ENCODE peak calls at places on chromosomes 11 and 22, in seven cellular contexts. I is glutamatergic neuron; E is lower lobe of right lung; B is CD4-positive, alpha-beta T cell; Q is WTC11; R is A549; P is cardiac fibroblast. U is an unnamed sample.

GRCh38 chr11:103067118-103067517 is 24.8 kb downstream of the DCUN1D5 start:
- DNase-seq in I (no peak), E (no peak), B (no peak), Q (no peak), R (no peak), P (no peak), U (no peak)

GRCh38 chr11:117570701-117571100 is 226.3 kb downstream of the DSCAML1 start:
- DNase-seq in I (no peak), E (no peak), B (no peak), Q (no peak), R (no peak), P (no peak), U (no peak)

GRCh38 chr11:76626266-76626665 is 44.3 kb downstream of the LRRC32 start:
- DNase-seq in I (no peak), E (no peak), B (no peak), Q (no peak), R (no peak), P (no peak), U (no peak)

GRCh38 chr22:23503736-23504440 is 76.2 kb downstream of the IGLL1 start:
- DNase-seq in I (no peak), E (peak), B (no peak), Q (no peak), R (no peak), P (no peak), U (no peak)

GRCh38 chr11:58575377-58576020 is at the start of gene LPXN:
- DNase-seq in I (no peak), E (no peak), B (peak), Q (no peak), R (no peak), P (peak), U (no peak)

GRCh38 chr22:22692707-22693530 is 48.5 kb downstream of the GGTLC2 start:
- DNase-seq in I (peak), E (no peak), B (peak), Q (peak), R (peak), P (peak), U (no peak)

GRCh38 chr22:29753808-29754657 is 12.8 kb downstream of the ZMAT5 start:
- DNase-seq in I (no peak), E (no peak), B (no peak), Q (no peak), R (no peak), P (no peak), U (no peak)

GRCh38 chr11:89235976-89236375 is 58.3 kb downstream of the TYR start:
- DNase-seq in I (no peak), E (no peak), B (no peak), Q (no peak), R (no peak), P (no peak), U (no peak)

GRCh38 chr11:67636962-67637361 is 2.6 kb downstream of the TBX10 start:
- DNase-seq in I (no peak), E (no peak), B (no peak), Q (no peak), R (no peak), P (no peak), U (no peak)

GRCh38 chr11:57568330-57568766 is 876 bp upstream of the UBE2L6 start:
- DNase-seq in I (no peak), E (no peak), B (peak), Q (no peak), R (no peak), P (peak), U (peak)

GRCh38 chr11:102367364-102367763 is 20.4 kb downstream of the BIRC2 start:
- DNase-seq in I (no peak), E (no peak), B (no peak), Q (no peak), R (peak), P (peak), U (no peak)

GRCh38 chr11:7551571-7551970 is 37.8 kb downstream of the PPFIBP2 start:
- DNase-seq in I (no peak), E (no peak), B (no peak), Q (no peak), R (no peak), P (peak), U (no peak)

GRCh38 chr11:127074151-127074761 is 73.7 kb upstream of the KIRREL3 start:
- DNase-seq in I (peak), E (no peak), B (no peak), Q (peak), R (peak), P (peak), U (no peak)

GRCh38 chr22:24225044-24225601 is 19.8 kb downstream of the GGT5 start:
- DNase-seq in I (no peak), E (no peak), B (no peak), Q (no peak), R (no peak), P (no peak), U (no peak)

DNA sequence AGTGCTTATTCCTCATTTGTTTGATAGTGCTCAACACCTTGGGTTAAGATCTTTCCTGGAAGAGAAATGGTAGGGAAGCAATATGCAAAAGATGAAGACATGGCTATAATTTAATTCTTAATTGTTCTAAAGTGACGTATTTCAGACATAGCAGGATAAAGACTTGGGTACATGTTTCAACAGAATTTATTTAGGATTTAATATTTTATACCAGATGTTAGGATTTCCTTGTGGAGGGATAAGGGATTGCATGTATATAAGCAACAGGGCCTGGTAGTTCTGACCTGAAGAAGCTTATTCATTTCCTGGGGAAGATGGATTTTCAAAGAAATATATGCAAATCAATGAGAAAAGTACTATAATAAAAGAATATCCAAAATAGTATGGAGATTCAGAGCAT is 163.8 kb downstream of the FAT3 start:
- DNase-seq in I (no peak), E (no peak), B (no peak), Q (no peak), R (peak), P (peak), U (no peak)
- TF ChIP-seq CTCF in I (peak), E (no peak), B (no peak), Q (peak), R (no peak), P (peak), U (peak)

GRCh38 chr11:74487875-74488274 is 5.6 kb downstream of the LIPT2 start:
- DNase-seq in I (no peak), E (no peak), B (no peak), Q (peak), R (no peak), P (peak), U (no peak)
- TF ChIP-seq CTCF in I (no peak), E (no peak), B (no peak), Q (no peak), R (peak), P (peak), U (peak)

GRCh38 chr11:79060081-79060480 is 380.7 kb downstream of the TENM4 start:
- DNase-seq in I (no peak), E (no peak), B (no peak), Q (no peak), R (no peak), P (no peak), U (no peak)

GRCh38 chr11:79060534-79060933 is 380.3 kb downstream of the TENM4 start:
- DNase-seq in I (no peak), E (no peak), B (no peak), Q (no peak), R (no peak), P (peak), U (no peak)

GRCh38 chr11:79066456-79067354 is 374.1 kb downstream of the TENM4 start:
- DNase-seq in I (no peak), E (no peak), B (no peak), Q (no peak), R (no peak), P (no peak), U (no peak)

GRCh38 chr11:79059171-79059570 is 381.7 kb downstream of the TENM4 start:
- DNase-seq in I (no peak), E (no peak), B (no peak), Q (no peak), R (no peak), P (no peak), U (no peak)

DNA sequence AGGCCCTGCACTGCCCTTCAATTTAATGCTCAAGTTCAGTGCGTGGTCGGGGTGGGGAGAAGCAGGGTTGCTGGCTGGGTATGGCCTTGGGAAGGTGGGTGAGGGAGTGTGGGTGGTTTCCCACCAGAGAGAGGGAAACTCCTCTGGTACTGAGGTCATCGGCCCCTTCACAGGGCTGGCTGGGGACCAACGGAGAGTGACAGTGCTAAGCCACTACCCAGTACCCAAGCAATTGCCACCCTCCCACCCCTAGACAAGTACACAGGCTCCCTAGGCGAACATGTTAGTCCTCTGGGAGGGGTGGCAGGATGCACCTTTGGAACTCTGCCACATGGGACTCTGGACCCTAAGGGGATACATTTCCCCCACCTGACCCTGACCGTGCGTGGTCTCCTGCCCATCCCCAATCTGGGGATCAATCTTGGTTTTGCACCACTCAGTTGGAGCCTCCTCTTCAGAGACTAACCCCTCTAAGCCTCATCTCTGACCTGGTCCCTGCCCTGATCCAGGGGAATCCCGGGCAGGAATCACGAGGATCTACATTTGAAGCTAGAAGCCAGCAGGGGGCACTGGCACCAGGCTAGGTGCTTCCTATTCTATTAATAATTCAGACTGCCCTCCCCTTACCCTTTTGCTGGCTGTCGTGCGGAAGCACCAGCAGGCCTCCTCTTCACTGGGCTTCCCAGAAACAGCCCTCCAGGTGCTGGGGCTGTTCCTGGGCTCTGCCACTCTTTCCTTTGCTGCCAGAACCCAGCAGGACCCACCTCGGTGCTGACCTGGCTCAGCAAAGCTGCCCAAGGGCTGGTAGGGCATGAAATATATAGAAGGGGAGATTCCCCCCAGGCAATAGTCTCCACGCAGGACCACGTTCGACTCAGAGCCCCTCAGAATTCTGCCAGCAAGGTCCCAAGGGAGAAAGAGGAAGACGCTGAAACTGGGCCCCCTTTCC is 377.7 kb downstream of the TENM4 start:
- DNase-seq in I (peak), E (no peak), B (no peak), Q (peak), R (peak), P (peak), U (peak)
- TF ChIP-seq CTCF in I (peak), E (peak), B (no peak), Q (no peak), R (peak), P (peak), U (peak)

DNA sequence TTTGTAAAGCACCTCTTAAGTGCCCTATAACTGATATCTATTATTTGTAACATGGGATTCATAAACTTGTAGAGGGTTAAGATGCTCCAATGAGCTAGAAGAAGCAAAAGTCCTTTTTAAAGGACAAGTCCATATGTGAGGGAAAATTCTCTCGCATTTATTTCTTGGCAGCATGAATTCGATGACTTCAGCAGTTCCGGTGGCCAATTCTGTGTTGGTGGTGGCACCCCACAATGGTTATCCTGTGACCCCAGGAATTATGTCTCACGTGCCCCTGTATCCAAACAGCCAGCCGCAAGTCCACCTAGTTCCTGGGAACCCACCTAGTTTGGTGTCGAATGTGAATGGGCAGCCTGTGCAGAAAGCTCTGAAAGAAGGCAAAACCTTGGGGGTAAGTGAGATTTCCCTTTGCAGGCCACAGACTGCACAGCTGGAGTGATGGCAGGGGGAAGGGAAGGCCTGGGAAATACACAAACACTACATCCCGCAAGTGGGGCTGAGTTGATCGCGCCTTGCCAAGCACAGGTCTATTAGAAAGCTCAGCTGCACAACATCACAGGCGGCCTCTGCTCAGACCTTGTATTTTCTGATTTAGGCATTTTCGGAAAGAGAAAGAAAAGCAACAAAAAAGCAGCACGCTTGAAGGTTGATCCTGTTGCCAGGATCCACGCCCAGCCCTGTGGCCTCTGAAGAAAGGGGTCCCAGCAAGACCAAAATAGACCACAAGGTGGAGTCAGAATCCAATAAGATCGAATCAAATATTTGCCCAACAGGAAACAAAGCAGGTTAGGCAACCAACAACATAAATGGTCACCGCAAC is 1.5 kb downstream of the MS4A8 start:
- DNase-seq in I (peak), E (no peak), B (no peak), Q (peak), R (peak), P (peak), U (peak)
- TF ChIP-seq CTCF in I (peak), E (peak), B (no peak), Q (peak), R (peak), P (peak), U (peak)

GRCh38 chr22:19802001-19802880 is 41.7 kb downstream of the TBX1 start:
- DNase-seq in I (peak), E (peak), B (no peak), Q (no peak), R (no peak), P (no peak), U (no peak)

GRCh38 chr22:19799322-19800190 is 39.0 kb downstream of the TBX1 start:
- DNase-seq in I (peak), E (peak), B (no peak), Q (no peak), R (no peak), P (peak), U (no peak)

GRCh38 chr22:19801340-19802000 is 40.9 kb downstream of the TBX1 start:
- DNase-seq in I (no peak), E (peak), B (no peak), Q (no peak), R (no peak), P (no peak), U (no peak)

GRCh38 chr22:19800306-19800705 is 39.7 kb downstream of the TBX1 start:
- DNase-seq in I (no peak), E (peak), B (no peak), Q (no peak), R (no peak), P (no peak), U (no peak)

GRCh38 chr22:19800761-19801244 is 40.2 kb downstream of the TBX1 start:
- DNase-seq in I (peak), E (peak), B (no peak), Q (peak), R (no peak), P (peak), U (peak)
- TF ChIP-seq CTCF in I (no peak), E (no peak), B (no peak), Q (no peak), R (no peak), P (peak), U (peak)

GRCh38 chr11:84780689-84781293 is 846.4 kb downstream of the DLG2 start:
- DNase-seq in I (no peak), E (no peak), B (no peak), Q (no peak), R (no peak), P (peak), U (no peak)
- TF ChIP-seq CTCF in I (peak), E (peak), B (no peak), Q (no peak), R (peak), P (peak), U (peak)